ENCODE peak calls at places on chromosomes 2 and 18, in six cellular contexts. One of them, this sample, is unnamed.

GRCh38 chr2:239693330-239693729 is 292.5 kb upstream of the HDAC4 start:
- DNase-seq in HTR-8/SVneo: no peak
- DNase-seq in CD8-positive, alpha-beta memory T cell: no peak
- DNase-seq in A549: no peak
- DNase-seq in HS-27A: no peak
- DNase-seq in foreskin fibroblast: no peak
- DNase-seq in this sample: no peak

GRCh38 chr2:48332286-48332685 is 197.7 kb upstream of the STON1 start:
- DNase-seq in A549: no peak
- DNase-seq in foreskin fibroblast: no peak
- DNase-seq in HTR-8/SVneo: no peak
- DNase-seq in CD8-positive, alpha-beta memory T cell: no peak
- DNase-seq in HS-27A: no peak
- DNase-seq in this sample: peak

GRCh38 chr2:117537030-117537429 is 277.5 kb upstream of the DDX18 start:
- DNase-seq in A549: no peak
- DNase-seq in HTR-8/SVneo: no peak
- DNase-seq in foreskin fibroblast: no peak
- DNase-seq in HS-27A: no peak
- DNase-seq in CD8-positive, alpha-beta memory T cell: no peak
- DNase-seq in this sample: no peak

GRCh38 chr2:4901092-4901735 is 791.0 kb upstream of the SOX11 start:
- DNase-seq in HS-27A: no peak
- DNase-seq in CD8-positive, alpha-beta memory T cell: no peak
- DNase-seq in A549: no peak
- DNase-seq in foreskin fibroblast: no peak
- DNase-seq in HTR-8/SVneo: no peak
- DNase-seq in this sample: no peak

GRCh38 chr18:22228930-22229329 is 59.5 kb downstream of the GATA6 start:
- DNase-seq in A549: no peak
- DNase-seq in CD8-positive, alpha-beta memory T cell: no peak
- DNase-seq in HTR-8/SVneo: no peak
- DNase-seq in HS-27A: no peak
- DNase-seq in foreskin fibroblast: peak
- DNase-seq in this sample: no peak

GRCh38 chr2:234955091-234955511 is 3.3 kb downstream of the SH3BP4 start:
- DNase-seq in HS-27A: no peak
- DNase-seq in A549: no peak
- DNase-seq in HTR-8/SVneo: no peak
- DNase-seq in foreskin fibroblast: no peak
- DNase-seq in CD8-positive, alpha-beta memory T cell: no peak
- DNase-seq in this sample: no peak

GRCh38 chr2:196284901-196285589 is 113.7 kb upstream of the STK17B start:
- DNase-seq in HS-27A: no peak
- DNase-seq in HTR-8/SVneo: no peak
- DNase-seq in foreskin fibroblast: peak
- DNase-seq in A549: no peak
- DNase-seq in CD8-positive, alpha-beta memory T cell: no peak
- DNase-seq in this sample: no peak

GRCh38 chr2:207727256-207727655 is 15.8 kb downstream of the CCNYL1 start:
- DNase-seq in A549: peak
- DNase-seq in HS-27A: no peak
- DNase-seq in CD8-positive, alpha-beta memory T cell: no peak
- DNase-seq in HTR-8/SVneo: no peak
- DNase-seq in foreskin fibroblast: peak
- DNase-seq in this sample: no peak

GRCh38 chr2:218745559-218746469 is 35.2 kb downstream of the TTLL4 start:
- DNase-seq in CD8-positive, alpha-beta memory T cell: no peak
- DNase-seq in A549: no peak
- DNase-seq in HS-27A: no peak
- DNase-seq in HTR-8/SVneo: no peak
- DNase-seq in foreskin fibroblast: peak
- DNase-seq in this sample: no peak

GRCh38 chr2:72917138-72917874 is at the start of gene EMX1:
- DNase-seq in CD8-positive, alpha-beta memory T cell: no peak
- DNase-seq in foreskin fibroblast: peak
- DNase-seq in HS-27A: no peak
- DNase-seq in HTR-8/SVneo: no peak
- DNase-seq in A549: peak
- DNase-seq in this sample: peak

GRCh38 chr18:58337688-58338087 is 291.2 kb downstream of the ALPK2 start:
- DNase-seq in HS-27A: no peak
- DNase-seq in A549: no peak
- DNase-seq in CD8-positive, alpha-beta memory T cell: no peak
- DNase-seq in foreskin fibroblast: no peak
- DNase-seq in HTR-8/SVneo: no peak
- DNase-seq in this sample: peak

GRCh38 chr18:3526421-3527354 is 76.7 kb downstream of the TGIF1 start:
- DNase-seq in HTR-8/SVneo: no peak
- DNase-seq in foreskin fibroblast: peak
- DNase-seq in CD8-positive, alpha-beta memory T cell: no peak
- DNase-seq in HS-27A: no peak
- DNase-seq in A549: no peak
- DNase-seq in this sample: peak

GRCh38 chr2:237434916-237435315 is 21.0 kb upstream of the COL6A3 start:
- DNase-seq in HS-27A: no peak
- DNase-seq in HTR-8/SVneo: peak
- DNase-seq in CD8-positive, alpha-beta memory T cell: peak
- DNase-seq in foreskin fibroblast: no peak
- DNase-seq in A549: no peak
- DNase-seq in this sample: peak

GRCh38 chr2:127355407-127356008 is 32.3 kb downstream of the MAP3K2 start:
- DNase-seq in HS-27A: peak
- DNase-seq in CD8-positive, alpha-beta memory T cell: no peak
- DNase-seq in HTR-8/SVneo: no peak
- DNase-seq in foreskin fibroblast: peak
- DNase-seq in A549: peak
- DNase-seq in this sample: peak

GRCh38 chr2:16862474-16862873 is 196.8 kb upstream of the CYRIA start:
- DNase-seq in HS-27A: no peak
- DNase-seq in HTR-8/SVneo: no peak
- DNase-seq in A549: no peak
- DNase-seq in foreskin fibroblast: no peak
- DNase-seq in CD8-positive, alpha-beta memory T cell: no peak
- DNase-seq in this sample: no peak

GRCh38 chr2:21467910-21468309 is 344.1 kb downstream of the TDRD15 start:
- DNase-seq in CD8-positive, alpha-beta memory T cell: no peak
- DNase-seq in HS-27A: no peak
- DNase-seq in HTR-8/SVneo: no peak
- DNase-seq in A549: no peak
- DNase-seq in foreskin fibroblast: no peak
- DNase-seq in this sample: no peak

This sample was measured in small intestine.